ENCODE peak calls at places on chromosomes 12 and 14, in six cellular contexts. G is stomach, Y is suprapubic skin, D is A549, H is K562, J is HepG2. U is an unnamed sample.

GRCh38 chr12:130719263-130719892 is 3.3 kb upstream of the RIMBP2 start:
- DNase-seq in G (no peak), Y (no peak), D (no peak), H (no peak), J (no peak), U (no peak)

GRCh38 chr12:65602579-65603295 is 221.5 kb upstream of the HMGA2 start:
- DNase-seq in G (peak; percentile 75), Y (peak; percentile 87), D (peak; percentile 87), H (peak; percentile 70), J (peak; percentile 62), U (peak; percentile 81)

GRCh38 chr12:21881950-21882349 is 59.3 kb downstream of the ABCC9 start:
- DNase-seq in G (no peak), Y (no peak), D (no peak), H (no peak), J (no peak), U (no peak)

GRCh38 chr14:67941456-67942018 is 122.0 kb downstream of the RAD51B start:
- DNase-seq in G (no peak), Y (no peak), D (no peak), H (no peak), J (peak; percentile 26), U (no peak)

GRCh38 chr12:18146375-18146774 is 56.4 kb upstream of the RERGL start:
- DNase-seq in G (no peak), Y (no peak), D (no peak), H (no peak), J (no peak), U (no peak)

GRCh38 chr12:108614639-108615038 is 16.8 kb upstream of the TMEM119 start:
- DNase-seq in G (no peak), Y (no peak), D (no peak), H (no peak), J (no peak), U (no peak)

GRCh38 chr12:98533723-98534251 is 18.4 kb downstream of the TMPO start:
- DNase-seq in G (no peak), Y (no peak), D (no peak), H (no peak), J (peak; percentile 27), U (no peak)

GRCh38 chr12:91743727-91744126 is 401.9 kb downstream of the BTG1 start:
- DNase-seq in G (no peak), Y (no peak), D (no peak), H (no peak), J (no peak), U (no peak)

GRCh38 chr12:22627351-22627750 is 2.4 kb downstream of the ETNK1 start:
- DNase-seq in G (no peak), Y (no peak), D (no peak), H (no peak), J (no peak), U (no peak)

GRCh38 chr12:124510301-124510970 is 57.0 kb downstream of the NCOR2 start:
- DNase-seq in G (peak; percentile 34), Y (no peak), D (no peak), H (no peak), J (peak; percentile 42), U (no peak)

GRCh38 chr12:30461011-30461670 is 234.5 kb downstream of the IPO8 start:
- DNase-seq in G (no peak), Y (no peak), D (no peak), H (no peak), J (no peak), U (no peak)

GRCh38 chr14:26381405-26381804 is 216.4 kb downstream of the NOVA1 start:
- DNase-seq in G (no peak), Y (no peak), D (no peak), H (no peak), J (no peak), U (no peak)

GRCh38 chr14:26380616-26381015 is 217.2 kb downstream of the NOVA1 start:
- DNase-seq in G (no peak), Y (no peak), D (no peak), H (no peak), J (no peak), U (no peak)

GRCh38 chr14:26389646-26390508 is 208.0 kb downstream of the NOVA1 start:
- DNase-seq in G (no peak), Y (no peak), D (no peak), H (no peak), J (no peak), U (no peak)

GRCh38 chr14:26383286-26383685 is 214.5 kb downstream of the NOVA1 start:
- DNase-seq in G (no peak), Y (no peak), D (no peak), H (no peak), J (no peak), U (no peak)

GRCh38 chr14:26385302-26385701 is 212.5 kb downstream of the NOVA1 start:
- DNase-seq in G (no peak), Y (no peak), D (no peak), H (no peak), J (no peak), U (no peak)
- TF ChIP-seq EP300 in G (no peak), Y (no peak), D (no peak), H (no peak), J (no peak), U (no peak)

GRCh38 chr14:96576359-96576758 is 74.2 kb downstream of the PAPOLA start:
- DNase-seq in G (no peak), Y (no peak), D (no peak), H (no peak), J (no peak), U (no peak)

GRCh38 chr14:96573473-96574100 is 71.4 kb downstream of the PAPOLA start:
- DNase-seq in G (no peak), Y (no peak), D (no peak), H (no peak), J (no peak), U (no peak)

GRCh38 chr14:96575233-96575632 is 73.1 kb downstream of the PAPOLA start:
- DNase-seq in G (no peak), Y (no peak), D (no peak), H (no peak), J (no peak), U (no peak)

GRCh38 chr14:96574171-96574632 is 72.0 kb downstream of the PAPOLA start:
- DNase-seq in G (no peak), Y (no peak), D (no peak), H (no peak), J (no peak), U (no peak)

GRCh38 chr14:96574633-96575191 is 72.5 kb downstream of the PAPOLA start:
- DNase-seq in G (no peak), Y (no peak), D (no peak), H (no peak), J (no peak), U (no peak)
- H3K27ac ChIP-seq in G (no peak overlapping the region), Y (peak overlapping the region; percentile 1), D (no peak overlapping the region), H (no peak overlapping the region), J (no peak overlapping the region), U (no peak overlapping the region)

GRCh38 chr12:3872800-3873636 is at the start of gene PARP11:
- DNase-seq in G (peak; percentile 97), Y (peak; percentile 98), D (peak; percentile 75), H (peak; percentile 77), J (peak; percentile 91), U (peak; percentile 97)
- TF ChIP-seq POLR2A in G (no peak), Y (peak; percentile 10), D (peak; percentile 26), H (no peak), J (peak; percentile 59), U (peak; percentile 58)

GRCh38 chr12:93183940-93184663 is 193.6 kb upstream of the NUDT4 start:
- DNase-seq in G (no peak), Y (no peak), D (no peak), H (no peak), J (no peak), U (peak; percentile 24)
- TF ChIP-seq EP300 in G (no peak), Y (no peak), D (no peak), H (peak; percentile 27), J (no peak), U (no peak)

GRCh38 chr12:50400638-50401382 is at the start of gene LARP4:
- DNase-seq in G (peak; percentile 90), Y (peak; percentile 96), D (peak; percentile 96), H (peak; percentile 93), J (peak; percentile 95), U (peak; percentile 95)

GRCh38 chr12:50401383-50402155 is 884 bp downstream of the LARP4 start:
- DNase-seq in G (no peak), Y (no peak), D (no peak), H (peak; percentile 11), J (no peak), U (peak; percentile 47)

GRCh38 chr12:50402270-50403000 is 1.8 kb downstream of the LARP4 start:
- DNase-seq in G (no peak), Y (no peak), D (no peak), H (no peak), J (no peak), U (no peak)

GRCh38 chr12:50404307-50404706 is 3.6 kb downstream of the LARP4 start:
- DNase-seq in G (no peak), Y (no peak), D (no peak), H (no peak), J (no peak), U (no peak)

DNA sequence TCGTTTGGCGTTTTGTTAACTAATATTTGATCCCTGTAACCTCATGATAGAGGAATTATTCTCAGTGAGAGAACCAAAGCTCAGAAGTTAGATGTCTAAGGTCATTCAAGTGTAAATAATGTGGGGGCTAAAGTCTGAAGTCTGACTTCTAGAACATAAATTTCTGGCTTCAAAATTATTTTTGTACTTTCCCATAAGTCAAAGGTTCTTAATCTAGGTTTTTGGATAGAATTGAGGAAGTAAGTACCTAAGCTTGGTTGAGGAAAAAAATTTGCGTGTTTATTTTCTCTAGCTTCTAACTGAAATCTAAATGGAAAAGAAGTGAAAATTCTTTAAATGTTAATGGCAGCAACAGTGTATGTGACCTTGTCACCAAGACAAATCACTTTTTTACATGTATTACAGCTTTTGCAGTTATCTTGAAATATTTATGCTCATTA is 2.3 kb downstream of the LARP4 start:
- DNase-seq in G (no peak), Y (no peak), D (no peak), H (no peak), J (no peak), U (no peak)
- H3K27ac ChIP-seq in G (peak overlapping the region; percentile 96), Y (peak overlapping the region; percentile 92), D (peak overlapping the region; percentile 77), H (peak overlapping the region; percentile 92), J (peak overlapping the region; percentile 94), U (peak overlapping the region; percentile 93)

DNA sequence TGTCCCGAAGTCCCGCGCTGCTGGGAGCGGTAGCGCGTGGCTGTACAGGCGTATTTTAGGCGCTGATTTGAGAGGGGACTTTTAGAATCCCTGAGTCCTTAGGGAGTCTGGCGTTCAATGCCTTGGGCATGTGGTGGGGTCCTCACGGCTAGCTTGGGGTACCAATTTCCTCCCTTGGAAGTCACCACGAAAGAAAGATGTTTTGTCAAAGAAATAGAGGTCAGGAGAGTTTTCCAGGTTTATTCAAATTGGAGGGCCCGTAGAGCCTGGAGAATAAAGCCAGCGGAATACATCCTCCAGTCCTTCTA is 63.9 kb downstream of the KLHL28 start:
- DNase-seq in G (no peak), Y (no peak), D (no peak), H (no peak), J (no peak), U (no peak)
- TF ChIP-seq POLR2A in G (no peak), Y (no peak), D (no peak), H (no peak), J (peak; percentile 40), U (no peak)

U was measured in tibial nerve.